ENCODE peak calls at places on chromosomes 11 and 22, in nine cellular contexts. V is WTC11, H is cardiac fibroblast, P is coronary artery, O is lower leg skin, F is AG04450, Y is WERI-Rb-1, L is transverse colon, I is heart right ventricle. Z is an unnamed sample.

GRCh38 chr22:20956258-20957117 is 10.6 kb upstream of the AIFM3 start:
- DNase-seq in V (peak), H (peak), P (no peak), O (no peak), F (no peak), Y (no peak), L (peak), I (no peak), Z (no peak)

GRCh38 chr11:46901156-46901555 is 17.2 kb downstream of the LRP4 start:
- DNase-seq in V (no peak), H (no peak), P (no peak), O (no peak), F (no peak), Y (no peak), L (no peak), I (no peak), Z (no peak)

GRCh38 chr11:133659542-133660201 is 127.4 kb upstream of the OPCML start:
- DNase-seq in V (no peak), H (no peak), P (no peak), O (peak), F (no peak), Y (peak), L (no peak), I (no peak), Z (no peak)

GRCh38 chr11:2860636-2861035 is 24.9 kb downstream of the CDKN1C start:
- DNase-seq in V (no peak), H (peak), P (no peak), O (no peak), F (no peak), Y (no peak), L (peak), I (no peak), Z (no peak)

GRCh38 chr11:74055938-74056337 is 47.1 kb upstream of the UCP3 start:
- DNase-seq in V (no peak), H (peak), P (no peak), O (no peak), F (peak), Y (no peak), L (no peak), I (no peak), Z (peak)

GRCh38 chr11:96074551-96075309 is 150.8 kb upstream of the MTMR2 start:
- DNase-seq in V (no peak), H (no peak), P (no peak), O (no peak), F (no peak), Y (no peak), L (no peak), I (no peak), Z (no peak)

GRCh38 chr11:13152264-13152663 is 125.3 kb upstream of the BMAL1 start:
- DNase-seq in V (no peak), H (no peak), P (no peak), O (no peak), F (no peak), Y (no peak), L (no peak), I (no peak), Z (no peak)

GRCh38 chr11:134554106-134554505 is 142.1 kb upstream of the B3GAT1 start:
- DNase-seq in V (no peak), H (no peak), P (peak), O (peak), F (no peak), Y (no peak), L (no peak), I (peak), Z (no peak)

GRCh38 chr11:13928566-13929251 is 33.8 kb upstream of the SPON1 start:
- DNase-seq in V (no peak), H (peak), P (no peak), O (no peak), F (no peak), Y (peak), L (no peak), I (no peak), Z (peak)

GRCh38 chr22:29574762-29575450 is 6.0 kb downstream of the NIPSNAP1 start:
- DNase-seq in V (no peak), H (no peak), P (no peak), O (no peak), F (no peak), Y (no peak), L (no peak), I (no peak), Z (no peak)

GRCh38 chr11:93936416-93936815 is 84.7 kb upstream of the HEPHL1 start:
- DNase-seq in V (no peak), H (no peak), P (no peak), O (no peak), F (no peak), Y (peak), L (no peak), I (no peak), Z (no peak)

GRCh38 chr11:63933459-63933858 is 5.3 kb upstream of the NAA40 start:
- DNase-seq in V (no peak), H (no peak), P (no peak), O (no peak), F (no peak), Y (no peak), L (no peak), I (no peak), Z (no peak)

GRCh38 chr22:37098976-37099577 is 10.4 kb downstream of the TMPRSS6 start:
- DNase-seq in V (peak), H (no peak), P (no peak), O (no peak), F (no peak), Y (no peak), L (no peak), I (no peak), Z (no peak)

GRCh38 chr11:65304613-65305012 is 10.1 kb upstream of the CDC42EP2 start:
- DNase-seq in V (no peak), H (no peak), P (no peak), O (no peak), F (no peak), Y (no peak), L (no peak), I (no peak), Z (no peak)

GRCh38 chr11:35029979-35030378 is 109.0 kb upstream of the CD44 start:
- DNase-seq in V (no peak), H (peak), P (no peak), O (no peak), F (no peak), Y (no peak), L (no peak), I (no peak), Z (no peak)

GRCh38 chr11:109089144-109089543 is 332.8 kb upstream of the C11orf87 start:
- DNase-seq in V (no peak), H (no peak), P (no peak), O (no peak), F (no peak), Y (no peak), L (no peak), I (no peak), Z (no peak)

GRCh38 chr11:134639586-134640330 is 227.7 kb upstream of the B3GAT1 start:
- DNase-seq in V (no peak), H (no peak), P (peak), O (peak), F (no peak), Y (peak), L (peak), I (no peak), Z (no peak)

GRCh38 chr11:43582024-43582836 is 98.3 kb upstream of the HSD17B12 start:
- DNase-seq in V (no peak), H (no peak), P (no peak), O (no peak), F (no peak), Y (no peak), L (no peak), I (no peak), Z (no peak)

GRCh38 chr22:45915151-45915550 is 61.8 kb downstream of the WNT7B start:
- DNase-seq in V (no peak), H (no peak), P (no peak), O (no peak), F (no peak), Y (no peak), L (no peak), I (no peak), Z (no peak)

GRCh38 chr22:21719024-21719423 is 16.6 kb downstream of the YPEL1 start:
- DNase-seq in V (no peak), H (no peak), P (no peak), O (no peak), F (no peak), Y (no peak), L (no peak), I (no peak), Z (no peak)

GRCh38 chr11:108906826-108907225 is 242.0 kb downstream of the DDX10 start:
- DNase-seq in V (no peak), H (peak), P (no peak), O (no peak), F (no peak), Y (no peak), L (no peak), I (no peak), Z (no peak)

GRCh38 chr11:17277024-17277584 is 565 bp downstream of the NUCB2 start:
- DNase-seq in V (no peak), H (peak), P (peak), O (no peak), F (no peak), Y (no peak), L (no peak), I (no peak), Z (no peak)

GRCh38 chr22:23070418-23071162 is at the start of gene GNAZ:
- DNase-seq in V (peak), H (no peak), P (peak), O (peak), F (no peak), Y (peak), L (no peak), I (no peak), Z (no peak)

GRCh38 chr11:60840711-60841430 is 1.0 kb upstream of the CCDC86 start:
- DNase-seq in V (no peak), H (peak), P (no peak), O (no peak), F (peak), Y (no peak), L (peak), I (peak), Z (no peak)

DNA sequence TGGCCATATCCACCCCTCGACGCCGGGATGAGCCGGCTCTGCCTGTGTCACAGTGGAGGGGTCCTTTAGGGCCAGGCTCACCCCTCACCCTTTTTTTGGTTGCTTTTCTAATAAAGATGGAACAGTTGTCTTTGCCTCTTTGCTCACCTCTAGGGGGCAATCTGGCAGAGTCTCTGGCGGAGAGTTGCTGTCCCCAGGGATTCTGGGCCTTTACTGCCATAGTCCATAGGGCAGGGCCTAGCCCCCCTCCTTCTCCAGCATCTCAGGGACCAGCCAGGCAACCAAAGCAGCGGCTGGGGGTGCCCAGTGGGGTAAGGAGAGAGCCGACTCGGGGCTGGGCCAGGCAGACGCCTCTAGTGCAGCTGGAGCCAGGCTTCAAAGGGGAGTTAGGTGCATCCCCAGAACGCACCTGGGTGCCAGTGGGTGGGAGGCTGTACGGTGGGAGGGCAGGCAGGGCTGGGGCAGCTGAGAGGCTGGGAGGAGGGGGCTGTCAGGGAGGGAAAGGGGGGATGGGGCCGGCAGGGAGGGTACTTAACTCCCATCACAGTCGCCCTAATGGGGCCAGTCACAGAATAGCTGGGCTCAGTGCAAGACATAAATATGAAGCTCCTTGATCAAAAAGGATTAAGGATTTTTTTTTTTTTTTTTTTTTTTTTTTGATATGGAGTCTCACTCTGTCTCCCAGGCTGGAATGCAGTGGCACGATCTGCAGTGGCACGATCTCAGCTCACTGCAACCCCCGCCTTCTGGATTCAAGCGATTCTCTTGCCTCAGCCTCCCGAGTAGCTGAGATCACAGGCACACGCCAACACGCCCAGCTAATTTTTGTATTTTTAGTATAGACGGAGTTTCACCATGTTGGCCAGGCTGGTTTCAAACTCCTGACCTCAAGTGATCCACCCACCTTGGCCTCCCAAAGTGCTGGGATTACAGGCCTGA is 2.5 kb upstream of the SUSD2 start:
- DNase-seq in V (peak), H (peak), P (no peak), O (no peak), F (no peak), Y (peak), L (no peak), I (no peak), Z (no peak)
- TF ChIP-seq CTCF in V (peak), H (peak), P (no peak), O (no peak), F (peak), Y (peak), L (peak), I (peak), Z (peak)

DNA sequence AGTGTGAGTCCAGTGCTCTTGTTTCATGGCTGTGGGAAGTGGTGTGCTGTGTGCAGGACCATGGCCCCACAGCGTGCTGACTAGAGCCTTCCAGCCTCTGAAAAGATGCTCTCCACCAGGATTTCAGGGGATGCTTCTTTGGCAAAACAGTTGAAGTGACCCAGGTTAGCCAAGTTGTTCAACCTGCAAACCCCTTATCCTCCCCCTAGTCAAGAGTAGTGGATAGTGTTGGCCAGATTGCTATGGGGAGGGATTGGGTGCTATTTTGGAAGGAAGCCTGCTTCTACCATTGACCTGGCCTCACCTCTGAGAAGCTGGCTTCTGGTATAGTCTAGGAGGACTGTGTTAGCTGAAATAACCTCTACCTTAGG is 1.7 kb downstream of the MICAL2 start:
- DNase-seq in V (no peak), H (peak), P (no peak), O (no peak), F (no peak), Y (no peak), L (no peak), I (no peak), Z (no peak)
- TF ChIP-seq CTCF in V (no peak), H (no peak), P (no peak), O (no peak), F (no peak), Y (no peak), L (no peak), I (no peak), Z (no peak)

GRCh38 chr11:15707194-15707593 is 592.5 kb downstream of the INSC start:
- DNase-seq in V (no peak), H (no peak), P (no peak), O (no peak), F (no peak), Y (no peak), L (no peak), I (no peak), Z (no peak)

GRCh38 chr11:15700456-15700855 is 585.7 kb downstream of the INSC start:
- DNase-seq in V (no peak), H (no peak), P (no peak), O (no peak), F (no peak), Y (no peak), L (no peak), I (no peak), Z (no peak)

GRCh38 chr11:15707971-15708370 is 593.2 kb downstream of the INSC start:
- DNase-seq in V (peak), H (peak), P (no peak), O (no peak), F (no peak), Y (no peak), L (peak), I (peak), Z (peak)

GRCh38 chr11:15705886-15706285 is 591.2 kb downstream of the INSC start:
- DNase-seq in V (no peak), H (no peak), P (no peak), O (no peak), F (no peak), Y (no peak), L (no peak), I (no peak), Z (no peak)

DNA sequence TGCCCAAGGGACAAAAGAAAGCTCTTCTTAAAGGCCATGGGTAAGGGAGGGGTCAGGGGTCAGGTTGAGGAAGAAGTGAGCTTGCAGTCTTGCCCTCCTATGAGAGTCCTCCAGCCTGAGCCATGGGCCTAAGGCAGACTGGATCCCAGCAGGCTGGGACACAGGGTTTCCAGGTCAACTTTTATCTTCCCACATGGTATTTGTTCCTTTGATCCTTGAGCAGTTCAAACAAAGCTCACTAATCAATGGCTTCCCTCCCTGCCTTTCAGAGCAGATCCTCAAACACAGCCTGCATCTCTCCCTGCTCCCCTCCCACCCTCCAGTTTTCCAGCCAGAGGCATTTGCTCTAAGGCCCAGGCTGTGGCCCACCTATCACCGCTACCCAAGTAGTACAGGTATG is 589.3 kb downstream of the INSC start:
- DNase-seq in V (no peak), H (no peak), P (no peak), O (no peak), F (no peak), Y (no peak), L (no peak), I (no peak), Z (no peak)
- TF ChIP-seq CTCF in V (no peak), H (no peak), P (no peak), O (no peak), F (no peak), Y (no peak), L (no peak), I (no peak), Z (no peak)

GRCh38 chr22:28269277-28269676 is 350.2 kb upstream of the PITPNB start:
- DNase-seq in V (no peak), H (no peak), P (no peak), O (no peak), F (no peak), Y (no peak), L (no peak), I (no peak), Z (no peak)
- TF ChIP-seq CTCF in V (no peak), H (no peak), P (no peak), O (no peak), F (no peak), Y (no peak), L (no peak), I (no peak), Z (no peak)

DNA sequence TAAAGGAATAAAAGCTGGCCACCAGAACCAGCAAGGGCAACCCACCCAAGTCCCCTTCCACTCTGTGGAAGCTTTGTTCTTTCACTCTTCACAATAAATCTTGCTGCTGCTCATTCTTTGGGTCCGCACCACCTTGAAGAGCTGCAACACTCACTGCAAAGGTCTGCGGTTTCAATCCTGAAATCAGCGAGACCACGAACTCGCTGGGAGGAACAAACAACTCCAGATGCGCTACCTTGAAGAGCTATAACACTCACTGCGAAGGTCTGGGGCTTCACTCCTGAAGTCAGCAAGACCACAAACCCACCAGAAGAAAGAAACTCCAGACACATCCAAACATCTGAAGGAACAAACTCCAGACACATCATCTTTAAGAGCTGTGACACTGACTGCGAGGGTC is 365.2 kb upstream of the LUZP2 start:
- DNase-seq in V (no peak), H (no peak), P (no peak), O (no peak), F (no peak), Y (no peak), L (no peak), I (no peak), Z (no peak)
- TF ChIP-seq CTCF in V (no peak), H (no peak), P (no peak), O (no peak), F (no peak), Y (no peak), L (no peak), I (no peak), Z (no peak)

DNA sequence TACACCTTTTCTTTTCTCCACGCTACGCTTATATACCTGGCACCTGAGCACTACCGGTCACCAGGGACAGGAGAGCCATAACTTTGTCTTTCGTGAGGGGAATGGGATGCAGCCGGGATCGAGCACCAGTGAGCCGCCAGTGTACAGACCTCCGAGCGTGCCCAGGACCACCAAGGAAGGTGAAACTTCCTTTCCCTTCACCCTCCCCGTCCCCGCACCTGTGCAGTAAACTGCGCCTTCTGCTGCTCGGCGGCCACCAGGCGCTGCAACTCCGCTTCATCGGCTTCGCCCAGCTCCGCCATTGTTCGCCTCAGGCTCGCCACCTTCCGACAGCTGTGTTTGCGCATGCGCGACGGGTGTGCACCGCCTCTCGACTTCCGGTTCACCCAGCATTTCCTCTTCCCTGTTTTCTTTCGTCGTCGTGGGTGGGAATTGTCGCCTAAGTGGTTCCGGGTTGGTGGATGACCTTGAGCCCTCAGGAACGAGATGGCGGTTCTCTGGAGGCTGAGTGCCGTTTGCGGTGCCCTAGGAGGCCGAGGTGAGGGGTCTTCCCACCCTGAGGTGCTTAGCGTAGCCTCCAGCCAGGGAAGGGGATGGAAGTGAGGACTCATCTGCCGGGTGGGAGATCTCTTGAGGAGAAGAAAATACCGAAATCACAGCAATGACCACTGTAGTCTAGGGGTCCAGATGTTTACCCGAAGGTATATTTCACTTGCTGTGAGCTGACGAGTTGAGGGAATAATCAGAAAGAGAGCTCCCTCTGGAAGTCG is at the start of the genes SDHD and TIMM8B:
- DNase-seq in V (peak), H (peak), P (peak), O (peak), F (peak), Y (peak), L (peak), I (peak), Z (peak)
- TF ChIP-seq CTCF in V (no peak), H (peak), P (no peak), O (peak), F (peak), Y (peak), L (peak), I (peak), Z (peak)

GRCh38 chr11:45266693-45267451 is 19.3 kb downstream of the SYT13 start:
- DNase-seq in V (peak), H (no peak), P (no peak), O (no peak), F (no peak), Y (peak), L (peak), I (no peak), Z (no peak)
- TF ChIP-seq CTCF in V (peak), H (peak), P (no peak), O (no peak), F (peak), Y (peak), L (peak), I (peak), Z (peak)

DNA sequence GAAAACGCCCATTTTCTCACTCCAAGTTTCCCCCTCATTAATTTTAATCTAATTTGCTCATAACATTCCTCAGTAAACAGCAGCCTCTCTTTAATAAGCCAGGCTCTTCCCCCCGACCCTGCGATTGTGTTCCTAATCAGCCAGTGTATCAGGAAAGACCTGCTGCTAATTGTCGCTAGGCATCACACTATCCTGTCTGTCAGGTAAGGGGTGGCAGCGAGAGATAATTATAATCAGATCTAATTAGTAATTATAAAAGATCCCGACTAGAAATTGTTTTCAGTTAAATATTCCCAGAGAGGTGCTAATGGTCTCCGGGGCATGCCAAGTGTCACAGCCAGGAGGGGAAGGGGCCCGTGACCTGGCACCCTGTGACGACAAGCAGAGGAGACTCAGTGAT is 142.8 kb downstream of the ST3GAL4 start:
- DNase-seq in V (no peak), H (no peak), P (no peak), O (no peak), F (no peak), Y (no peak), L (no peak), I (no peak), Z (no peak)
- TF ChIP-seq CTCF in V (no peak), H (no peak), P (no peak), O (no peak), F (no peak), Y (no peak), L (no peak), I (no peak), Z (no peak)